ENCODE peak calls at places on chromosome 4, in eight cellular contexts. B, X, L, G, U, C, S and R are unnamed samples.

GRCh38 chr4:16415751-16416150 is 189.5 kb upstream of the TAPT1 start:
- DNase-seq in B (no peak), X (no peak), L (no peak), G (no peak), U (no peak), C (no peak), S (peak), R (no peak)

GRCh38 chr4:146585761-146586333 is 52.8 kb upstream of the POU4F2 start:
- DNase-seq in B (no peak), X (no peak), L (no peak), G (no peak), U (no peak), C (no peak), S (no peak), R (no peak)

GRCh38 chr4:70895846-70896435 is 6.2 kb upstream of the MOB1B start:
- DNase-seq in B (no peak), X (peak), L (no peak), G (no peak), U (no peak), C (no peak), S (no peak), R (no peak)

GRCh38 chr4:147768113-147768512 is 36.2 kb downstream of the ARHGAP10 start:
- DNase-seq in B (no peak), X (peak), L (peak), G (no peak), U (no peak), C (no peak), S (no peak), R (no peak)

GRCh38 chr4:160493206-160493605 is 1390.3 kb downstream of the RAPGEF2 start:
- DNase-seq in B (no peak), X (no peak), L (no peak), G (no peak), U (no peak), C (no peak), S (no peak), R (no peak)

GRCh38 chr4:111506706-111507105 is 638.5 kb upstream of the FAM241A start:
- DNase-seq in B (no peak), X (no peak), L (no peak), G (no peak), U (no peak), C (no peak), S (no peak), R (no peak)

GRCh38 chr4:76407440-76408119 is 13.4 kb downstream of the CCDC158 start:
- DNase-seq in B (no peak), X (no peak), L (no peak), G (no peak), U (no peak), C (no peak), S (no peak), R (no peak)

GRCh38 chr4:105146286-105147219 is at the start of gene TET2:
- DNase-seq in B (peak), X (peak), L (peak), G (peak), U (peak), C (peak), S (peak), R (peak)

GRCh38 chr4:152864361-152864760 is 71.8 kb upstream of the FHDC1 start:
- DNase-seq in B (no peak), X (no peak), L (no peak), G (no peak), U (no peak), C (no peak), S (no peak), R (no peak)

GRCh38 chr4:71186566-71187398 is 152.0 kb upstream of the SLC4A4 start:
- DNase-seq in B (no peak), X (peak), L (peak), G (peak), U (peak), C (no peak), S (no peak), R (peak)

GRCh38 chr4:156939151-156939550 is 32.4 kb downstream of the PDGFC start:
- DNase-seq in B (no peak), X (no peak), L (no peak), G (no peak), U (no peak), C (no peak), S (no peak), R (no peak)